ENCODE peak calls at places on chromosome 1, in four cellular contexts. G is CD4-positive, alpha-beta T cell; L is stimulated activated CD4-positive, alpha-beta T cell treated with anti-CD3 and anti-CD28 coated beads, Interleukin-2, amount 100 ng/mL, for 48 hours; T is lung microvascular endothelial cell. E is an unnamed sample.

GRCh38 chr1:78833491-78833890 is 173.0 kb downstream of the ADGRL4 start:
- DNase-seq in T (peak), G (no peak), L (no peak), E (no peak)

GRCh38 chr1:115665746-115666145 is 24.0 kb downstream of the VANGL1 start:
- DNase-seq in L (no peak), T (no peak), G (no peak), E (no peak)

GRCh38 chr1:41536296-41536695 is 51.8 kb upstream of the EDN2 start:
- DNase-seq in G (no peak), T (no peak), L (no peak), E (peak)

GRCh38 chr1:88730132-88730675 is 46.1 kb downstream of the PKN2 start:
- DNase-seq in G (no peak), T (no peak), L (no peak), E (no peak)

GRCh38 chr1:204697893-204698292 is 12.4 kb upstream of the LRRN2 start:
- DNase-seq in G (no peak), L (no peak), T (no peak), E (no peak)

GRCh38 chr1:74356493-74356892 is 121.3 kb downstream of the TNNI3K start:
- DNase-seq in L (no peak), T (no peak), G (no peak), E (no peak)

GRCh38 chr1:117655220-117655577 is 49.4 kb downstream of the TENT5C start:
- DNase-seq in G (no peak), T (no peak), L (no peak), E (no peak)

GRCh38 chr1:41742219-41742618 is 176.5 kb downstream of the HIVEP3 start:
- DNase-seq in G (no peak), T (peak), L (no peak), E (no peak)

GRCh38 chr1:227994632-227995300 is 12.0 kb upstream of the WNT3A start:
- DNase-seq in L (no peak), G (no peak), T (no peak), E (peak)

GRCh38 chr1:54118704-54119103 is 34.1 kb downstream of the CDCP2 start:
- DNase-seq in G (no peak), T (peak), L (no peak), E (no peak)

GRCh38 chr1:155463865-155464264 is 98.7 kb downstream of the ASH1L start:
- DNase-seq in G (no peak), L (no peak), T (peak), E (no peak)

GRCh38 chr1:47926461-47926999 is 70.7 kb downstream of the TRABD2B start:
- DNase-seq in T (no peak), L (no peak), G (no peak), E (no peak)

GRCh38 chr1:198678901-198679329 is 40.1 kb downstream of the PTPRC start:
- DNase-seq in L (no peak), T (no peak), G (no peak), E (no peak)